ENCODE peak calls at places on chromosomes 4 and X, in ten cellular contexts. T is GM04504; Q is left lobe of liver; C is H9; O is stimulated activated CD8-positive, alpha-beta memory T cell treated with anti-CD3 and anti-CD28 coated beads, Interleukin-4, amount 100 ng/mL, for 24 hours; P is WERI-Rb-1; M is stimulated activated CD4-positive, alpha-beta T cell treated with anti-CD3 and anti-CD28 coated beads, Interleukin-4, amount 100 ng/mL, for 48 hours; I is ovary; E is naive thymus-derived CD8-positive, alpha-beta T cell; X is choroid plexus epithelial cell. N is an unnamed sample.

GRCh38 chrX:110755611-110756010 is 40.0 kb downstream of the CHRDL1 start:
- DNase-seq in T (no peak), Q (no peak), C (no peak), O (no peak), P (no peak), M (no peak), I (no peak), E (no peak), X (no peak), N (no peak)

GRCh38 chr4:112748352-112748900 is 111.5 kb downstream of the LARP7 start:
- DNase-seq in T (no peak), Q (no peak), C (no peak), O (no peak), P (no peak), M (no peak), I (no peak), E (no peak), X (no peak), N (no peak)

GRCh38 chr4:8050555-8051206 is 107.9 kb downstream of the ABLIM2 start:
- DNase-seq in T (peak), Q (peak), C (peak), O (no peak), P (no peak), M (no peak), I (peak), E (no peak), X (peak), N (no peak)

GRCh38 chrX:111869639-111870034 is 6.3 kb upstream of the TRPC5OS start:
- DNase-seq in T (peak), Q (peak), C (peak), O (no peak), P (peak), M (no peak), I (no peak), E (no peak), X (peak), N (no peak)

GRCh38 chrX:46582964-46583363 is 9.4 kb downstream of the CHST7 start:
- DNase-seq in T (peak), Q (no peak), C (no peak), O (no peak), P (no peak), M (no peak), I (no peak), E (no peak), X (peak), N (no peak)

GRCh38 chr4:169136796-169137554 is 126.9 kb upstream of the CBR4 start:
- DNase-seq in T (no peak), Q (no peak), C (no peak), O (no peak), P (no peak), M (no peak), I (no peak), E (no peak), X (no peak), N (no peak)

GRCh38 chrX:135328421-135329005 is 19.2 kb downstream of the ETDC start:
- DNase-seq in T (no peak), Q (no peak), C (no peak), O (no peak), P (no peak), M (no peak), I (no peak), E (no peak), X (peak), N (no peak)

GRCh38 chr4:1002131-1002630 is 9.0 kb upstream of the SLC26A1 start:
- DNase-seq in T (no peak), Q (peak), C (peak), O (no peak), P (no peak), M (no peak), I (no peak), E (no peak), X (peak), N (no peak)

GRCh38 chrX:46257451-46257879 is 287.8 kb downstream of the ZNF674 start:
- DNase-seq in T (no peak), Q (no peak), C (no peak), O (no peak), P (no peak), M (no peak), I (no peak), E (no peak), X (no peak), N (peak)

GRCh38 chrX:77899081-77899828 is at the start of gene COX7B:
- DNase-seq in T (peak), Q (peak), C (peak), O (peak), P (peak), M (peak), I (peak), E (peak), X (peak), N (peak)

GRCh38 chr4:154626793-154627484 is 14.5 kb upstream of the FGG start:
- DNase-seq in T (no peak), Q (peak), C (peak), O (peak), P (peak), M (peak), I (peak), E (peak), X (peak), N (no peak)

GRCh38 chr4:121785479-121785878 is 15.6 kb upstream of the EXOSC9 start:
- DNase-seq in T (no peak), Q (no peak), C (no peak), O (no peak), P (no peak), M (no peak), I (no peak), E (no peak), X (peak), N (no peak)

GRCh38 chrX:72181178-72182125 is at the start of gene PIN4:
- DNase-seq in T (peak), Q (peak), C (peak), O (peak), P (peak), M (peak), I (peak), E (peak), X (peak), N (peak)

GRCh38 chrX:96591418-96591817 is 93.2 kb upstream of the DIAPH2 start:
- DNase-seq in T (no peak), Q (no peak), C (no peak), O (no peak), P (no peak), M (no peak), I (no peak), E (no peak), X (no peak), N (no peak)

GRCh38 chrX:152823657-152824056 is 6.9 kb downstream of the CETN2 start:
- DNase-seq in T (no peak), Q (no peak), C (no peak), O (no peak), P (no peak), M (no peak), I (no peak), E (no peak), X (no peak), N (no peak)

GRCh38 chr4:171334549-171334948 is 478.7 kb upstream of the GALNTL6 start:
- DNase-seq in T (no peak), Q (no peak), C (no peak), O (no peak), P (no peak), M (no peak), I (no peak), E (no peak), X (no peak), N (no peak)

GRCh38 chrX:29229802-29230201 is 642.6 kb downstream of the IL1RAPL1 start:
- DNase-seq in T (no peak), Q (no peak), C (no peak), O (no peak), P (no peak), M (no peak), I (no peak), E (no peak), X (no peak), N (no peak)

GRCh38 chr4:25863347-25863784 is 578 bp upstream of the SEL1L3 start:
- DNase-seq in T (no peak), Q (peak), C (peak), O (no peak), P (peak), M (no peak), I (peak), E (no peak), X (no peak), N (no peak)

GRCh38 chr4:40194602-40195161 is 2.1 kb upstream of the RHOH start:
- DNase-seq in T (no peak), Q (no peak), C (no peak), O (no peak), P (no peak), M (no peak), I (no peak), E (peak), X (peak), N (peak)

N was measured in CD4-positive, alpha-beta memory T cell.